ENCODE peak calls at places on chromosomes 11 and 22, in ten cellular contexts. C, H, X, A, U, Y, Q, N, Z and R are unnamed samples.
A peak's percentile ranks its signal among the peaks of the same experiment; 100 is the strongest.

GRCh38 chr11:30351061-30351460 is 28.2 kb downstream of the ARL14EP start:
- DNase-seq in C (no peak), H (no peak), X (no peak), A (no peak), U (no peak), Y (no peak), Q (no peak), N (no peak), Z (no peak), R (no peak)

GRCh38 chr11:127451852-127452251 is 451.3 kb upstream of the KIRREL3 start:
- DNase-seq in C (no peak), H (no peak), X (no peak), A (no peak), U (no peak), Y (no peak), Q (no peak), N (peak; percentile 73), Z (no peak), R (no peak)

GRCh38 chr22:50704510-50705218 is 32.0 kb downstream of the SHANK3 start:
- DNase-seq in C (no peak), H (no peak), X (peak; percentile 59), A (no peak), U (no peak), Y (no peak), Q (no peak), N (peak; percentile 57), Z (no peak), R (no peak)

GRCh38 chr22:32142600-32142999 is 16.5 kb downstream of the C22orf42 start:
- DNase-seq in C (no peak), H (no peak), X (no peak), A (no peak), U (no peak), Y (no peak), Q (no peak), N (no peak), Z (peak; percentile 39), R (no peak)

GRCh38 chr22:36816635-36817428 is at the start of gene PVALB:
- DNase-seq in C (no peak), H (no peak), X (no peak), A (no peak), U (no peak), Y (peak; percentile 62), Q (peak; percentile 91), N (no peak), Z (no peak), R (no peak)

GRCh38 chr11:127925430-127925829 is 661.9 kb downstream of the ETS1 start:
- DNase-seq in C (no peak), H (no peak), X (no peak), A (no peak), U (no peak), Y (no peak), Q (no peak), N (no peak), Z (no peak), R (no peak)

GRCh38 chr22:35601743-35602633 is 15.1 kb downstream of the MB start:
- DNase-seq in C (no peak), H (no peak), X (no peak), A (no peak), U (no peak), Y (no peak), Q (no peak), N (no peak), Z (no peak), R (no peak)

GRCh38 chr22:48700566-48701295 is 1126.9 kb downstream of the BRD1 start:
- DNase-seq in C (no peak), H (no peak), X (no peak), A (no peak), U (no peak), Y (no peak), Q (no peak), N (no peak), Z (no peak), R (no peak)

GRCh38 chr22:33657670-33658069 is 262.6 kb downstream of the LARGE1 start:
- DNase-seq in C (no peak), H (no peak), X (no peak), A (no peak), U (no peak), Y (no peak), Q (no peak), N (no peak), Z (no peak), R (no peak)

GRCh38 chr22:50469377-50470305 is 5.2 kb downstream of the SBF1 start:
- DNase-seq in C (peak; percentile 57), H (peak; percentile 87), X (no peak), A (peak; percentile 8), U (peak; percentile 83), Y (peak; percentile 56), Q (no peak), N (peak; percentile 70), Z (no peak), R (no peak)

GRCh38 chr22:45497268-45497667 is 5.4 kb upstream of the FBLN1 start:
- DNase-seq in C (no peak), H (no peak), X (no peak), A (no peak), U (no peak), Y (no peak), Q (peak; percentile 1), N (no peak), Z (no peak), R (no peak)

GRCh38 chr22:45499746-45500145 is 2.9 kb upstream of the FBLN1 start:
- DNase-seq in C (no peak), H (no peak), X (no peak), A (no peak), U (no peak), Y (no peak), Q (no peak), N (peak; percentile 92), Z (no peak), R (no peak)

GRCh38 chr22:45493286-45493771 is 9.4 kb upstream of the FBLN1 start:
- DNase-seq in C (no peak), H (no peak), X (no peak), A (no peak), U (no peak), Y (no peak), Q (peak; percentile 5), N (peak; percentile 83), Z (no peak), R (no peak)

GRCh38 chr22:45497746-45498145 is 4.9 kb upstream of the FBLN1 start:
- DNase-seq in C (no peak), H (no peak), X (no peak), A (no peak), U (no peak), Y (no peak), Q (no peak), N (no peak), Z (no peak), R (no peak)

DNA sequence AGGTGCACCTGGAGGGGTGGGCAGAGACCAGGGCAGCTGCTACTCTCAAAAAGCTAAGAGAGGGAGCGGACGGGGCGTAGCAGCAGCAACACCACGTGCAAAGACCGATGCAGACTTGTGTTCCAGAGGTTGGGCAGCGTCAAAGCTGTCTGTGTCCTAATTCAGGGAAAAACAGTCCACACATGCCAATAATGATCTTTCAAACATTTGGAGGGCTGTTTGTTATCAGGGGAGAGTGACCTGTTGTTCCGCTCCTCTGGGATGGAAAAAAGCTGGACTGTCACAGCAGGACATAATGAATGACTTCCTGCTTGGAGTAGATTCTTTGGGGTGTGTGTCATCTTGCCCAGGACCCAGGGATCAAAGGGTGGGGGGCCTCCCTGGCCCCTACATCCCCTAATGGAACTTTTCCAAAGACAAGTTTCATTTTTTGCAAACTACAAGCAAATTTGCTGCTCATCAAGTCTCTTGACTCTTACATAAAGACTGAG is 6.2 kb upstream of the FBLN1 start:
- DNase-seq in C (no peak), H (no peak), X (no peak), A (no peak), U (no peak), Y (no peak), Q (peak; percentile 26), N (peak; percentile 79), Z (no peak), R (no peak)
- TF ChIP-seq POLR2AphosphoS5 in C (no peak), H (no peak), X (peak; percentile 65), A (no peak), U (peak; percentile 43), Y (no peak), Q (no peak), N (no peak), Z (peak; percentile 71), R (no peak)

GRCh38 chr11:62724171-62724570 is 3.1 kb downstream of the HNRNPUL2 start:
- DNase-seq in C (no peak), H (no peak), X (peak; percentile 31), A (no peak), U (no peak), Y (no peak), Q (no peak), N (peak; percentile 22), Z (no peak), R (no peak)
- H3K4me3 ChIP-seq in C (no peak overlapping the region), H (peak overlapping the region; percentile 100), X (peak overlapping the region; percentile 95), A (no peak overlapping the region), U (peak overlapping the region; percentile 90), Y (peak overlapping the region; percentile 59), Q (peak overlapping the region; percentile 92), N (peak overlapping the region; percentile 98), Z (peak overlapping the region; percentile 27), R (peak overlapping the region; percentile 68)

GRCh38 chr11:102120006-102120405 is 9.8 kb downstream of the YAP1 start:
- DNase-seq in C (no peak), H (no peak), X (no peak), A (no peak), U (no peak), Y (peak; percentile 21), Q (no peak), N (no peak), Z (no peak), R (no peak)

GRCh38 chr11:102115557-102115956 is 5.3 kb downstream of the YAP1 start:
- DNase-seq in C (no peak), H (no peak), X (no peak), A (no peak), U (no peak), Y (peak; percentile 62), Q (no peak), N (no peak), Z (no peak), R (no peak)

GRCh38 chr11:102118937-102119336 is 8.7 kb downstream of the YAP1 start:
- DNase-seq in C (no peak), H (no peak), X (no peak), A (no peak), U (no peak), Y (peak; percentile 46), Q (no peak), N (no peak), Z (no peak), R (no peak)

GRCh38 chr11:102116453-102117205 is 6.4 kb downstream of the YAP1 start:
- DNase-seq in C (no peak), H (no peak), X (no peak), A (no peak), U (no peak), Y (no peak), Q (no peak), N (no peak), Z (no peak), R (no peak)

GRCh38 chr11:102117472-102118113 is 7.3 kb downstream of the YAP1 start:
- DNase-seq in C (no peak), H (no peak), X (no peak), A (no peak), U (no peak), Y (no peak), Q (no peak), N (no peak), Z (no peak), R (no peak)
- H3K4me1 ChIP-seq in C (peaks cover 41% of the 10 kb centered on the region), H (no peaks in the 10 kb centered on the region), X (peaks cover 72% of the 10 kb centered on the region), A (peaks cover 98% of the 10 kb centered on the region), U (peaks cover 96% of the 10 kb centered on the region), Y (peaks cover 77% of the 10 kb centered on the region), Q (no peaks in the 10 kb centered on the region), N (peaks cover 49% of the 10 kb centered on the region), Z (peaks cover 90% of the 10 kb centered on the region), R (peaks cover 90% of the 10 kb centered on the region)

GRCh38 chr11:103923473-103923931 is 112.9 kb upstream of the DDI1 start:
- DNase-seq in C (no peak), H (no peak), X (no peak), A (peak; percentile 26), U (no peak), Y (peak; percentile 7), Q (no peak), N (no peak), Z (no peak), R (no peak)
- TF ChIP-seq POLR2AphosphoS5 in C (no peak), H (no peak), X (no peak), A (no peak), U (no peak), Y (no peak), Q (no peak), N (no peak), Z (no peak), R (no peak)